ENCODE peak calls at places on chromosome 3, in eight cellular contexts. S is HCT116, A is MM.1S, V is OCI-LY7, H is GM23248, W is neural progenitor cell, Q is hepatocyte, M is SK-N-SH. N is an unnamed sample.

GRCh38 chr3:62723171-62723570 is 152.0 kb downstream of the CADPS start:
- DNase-seq in A (no peak), V (peak), S (no peak), M (peak), W (no peak), H (no peak), Q (no peak), N (no peak)

GRCh38 chr3:194265505-194265892 is 85.6 kb downstream of the CPN2 start:
- DNase-seq in H (peak), A (peak), Q (no peak), M (peak), W (peak), S (no peak), V (no peak), N (no peak)

GRCh38 chr3:69463546-69463945 is 77.7 kb upstream of the FRMD4B start:
- DNase-seq in M (no peak), W (no peak), A (no peak), V (no peak), H (no peak), S (no peak), Q (no peak), N (no peak)

GRCh38 chr3:59486468-59486964 is 436.7 kb upstream of the CFAP20DC start:
- DNase-seq in V (no peak), W (no peak), A (no peak), S (no peak), Q (no peak), M (no peak), H (no peak), N (no peak)

GRCh38 chr3:53045784-53046170 is at the start of gene SFMBT1:
- DNase-seq in A (peak), M (peak), V (peak), W (peak), S (no peak), H (peak), Q (peak), N (peak)

GRCh38 chr3:120147072-120147871 is 53.0 kb upstream of the GSK3B start:
- DNase-seq in H (no peak), V (peak), S (no peak), Q (peak), A (peak), M (no peak), W (peak), N (peak)

GRCh38 chr3:42595682-42596081 is 4.8 kb upstream of the NKTR start:
- DNase-seq in W (no peak), M (no peak), A (no peak), V (no peak), S (no peak), Q (no peak), H (no peak), N (no peak)

GRCh38 chr3:34009480-34009844 is 211.0 kb downstream of the PDCD6IP start:
- DNase-seq in M (no peak), S (no peak), V (no peak), H (no peak), Q (peak), A (no peak), W (peak), N (no peak)

GRCh38 chr3:161163297-161163696 is 57.8 kb upstream of the NMD3 start:
- DNase-seq in A (peak), Q (peak), S (peak), V (no peak), M (no peak), W (no peak), H (peak), N (peak)

GRCh38 chr3:108947855-108948254 is 5.8 kb downstream of the GUCA1C start:
- DNase-seq in W (no peak), M (no peak), S (no peak), H (no peak), Q (no peak), V (no peak), A (no peak), N (no peak)

GRCh38 chr3:138051946-138052802 is 42.2 kb downstream of the CLDN18 start:
- DNase-seq in M (peak), A (peak), V (peak), S (peak), H (peak), Q (peak), W (peak), N (peak)

GRCh38 chr3:32937331-32937730 is 14.1 kb upstream of the CCR4 start:
- DNase-seq in M (no peak), W (no peak), S (no peak), H (no peak), V (no peak), Q (no peak), A (no peak), N (no peak)

DNA sequence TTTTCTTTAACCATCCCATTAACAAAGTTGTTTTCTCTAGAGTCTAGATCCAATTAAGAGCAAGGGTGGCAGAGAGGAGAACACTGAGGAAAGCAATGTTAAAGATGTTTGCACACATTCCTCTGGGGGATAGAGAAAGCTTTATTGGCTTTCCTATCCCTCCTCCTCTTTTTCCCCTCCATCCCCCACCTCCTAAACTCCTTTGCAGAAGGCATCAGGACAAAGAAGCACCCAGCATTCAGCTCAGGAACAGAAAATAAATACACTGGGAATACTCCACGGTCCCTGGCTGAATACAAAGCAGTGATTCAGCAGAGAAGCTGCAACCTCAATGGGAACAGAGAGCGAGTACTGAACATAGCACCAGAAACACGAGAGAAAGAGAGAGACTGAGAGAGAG is 21.9 kb downstream of the LSAMP start:
- DNase-seq in V (no peak), H (peak), M (no peak), S (no peak), W (peak), A (no peak), Q (no peak), N (peak)
- TF ChIP-seq EZH2phosphoT487 in V (no peak), H (no peak), M (no peak), S (no peak), W (no peak), A (no peak), Q (no peak), N (no peak)

GRCh38 chr3:61631108-61631769 is 69.9 kb downstream of the PTPRG start:
- DNase-seq in W (no peak), S (no peak), A (peak), V (peak), M (no peak), Q (no peak), H (no peak), N (no peak)

GRCh38 chr3:61629442-61629841 is 68.1 kb downstream of the PTPRG start:
- DNase-seq in W (no peak), S (no peak), M (no peak), A (no peak), V (no peak), H (no peak), Q (no peak), N (no peak)

GRCh38 chr3:61628636-61629035 is 67.3 kb downstream of the PTPRG start:
- DNase-seq in W (no peak), M (no peak), A (no peak), V (no peak), S (no peak), Q (no peak), H (peak), N (no peak)

GRCh38 chr3:61634678-61635077 is 73.3 kb downstream of the PTPRG start:
- DNase-seq in S (no peak), M (no peak), V (no peak), H (no peak), W (no peak), A (no peak), Q (no peak), N (no peak)

DNA sequence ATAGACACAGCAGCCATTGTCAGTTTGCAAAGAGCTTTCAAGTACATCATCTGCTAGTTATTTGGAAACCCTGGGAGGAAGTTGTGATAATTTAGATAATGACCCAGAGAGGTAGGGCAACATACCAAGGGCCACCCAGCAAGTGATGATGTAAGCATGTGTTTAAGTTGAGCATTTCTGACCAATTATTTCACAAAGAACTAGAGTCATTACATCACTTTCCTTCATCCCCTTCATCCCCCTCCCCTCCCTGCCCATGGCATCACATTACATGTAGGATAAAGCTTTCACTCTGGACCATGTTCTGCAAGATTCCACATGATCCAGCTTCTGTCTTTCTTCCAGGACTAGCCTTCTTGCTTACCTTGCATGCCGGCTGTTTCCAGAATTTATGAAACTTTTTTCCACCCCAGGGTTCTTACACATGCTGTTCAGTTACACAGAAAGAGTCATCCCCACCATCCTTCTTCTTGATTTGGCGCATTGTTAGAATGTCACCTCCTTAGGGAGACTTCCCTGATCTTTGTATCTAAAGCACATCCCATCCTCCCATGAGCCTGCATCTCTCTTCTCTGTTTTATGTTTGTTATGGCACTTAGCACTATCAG is 71.3 kb downstream of the PTPRG start:
- DNase-seq in M (no peak), H (no peak), A (no peak), S (no peak), V (no peak), W (no peak), Q (no peak), N (no peak)
- TF ChIP-seq EZH2phosphoT487 in M (no peak), H (no peak), A (no peak), S (no peak), V (no peak), W (no peak), Q (no peak), N (no peak)

GRCh38 chr3:72753495-72753894 is 94.8 kb downstream of the SHQ1 start:
- DNase-seq in H (no peak), S (no peak), W (no peak), V (no peak), M (no peak), Q (peak), A (no peak), N (no peak)
- TF ChIP-seq EZH2phosphoT487 in H (no peak), S (no peak), W (no peak), V (no peak), M (no peak), Q (no peak), A (no peak), N (no peak)

GRCh38 chr3:126959921-126960603 is 22.9 kb upstream of the PLXNA1 start:
- DNase-seq in M (peak), Q (peak), H (peak), V (no peak), A (no peak), S (no peak), W (peak), N (peak)
- TF ChIP-seq EZH2phosphoT487 in M (no peak), Q (no peak), H (no peak), V (no peak), A (no peak), S (no peak), W (no peak), N (no peak)

DNA sequence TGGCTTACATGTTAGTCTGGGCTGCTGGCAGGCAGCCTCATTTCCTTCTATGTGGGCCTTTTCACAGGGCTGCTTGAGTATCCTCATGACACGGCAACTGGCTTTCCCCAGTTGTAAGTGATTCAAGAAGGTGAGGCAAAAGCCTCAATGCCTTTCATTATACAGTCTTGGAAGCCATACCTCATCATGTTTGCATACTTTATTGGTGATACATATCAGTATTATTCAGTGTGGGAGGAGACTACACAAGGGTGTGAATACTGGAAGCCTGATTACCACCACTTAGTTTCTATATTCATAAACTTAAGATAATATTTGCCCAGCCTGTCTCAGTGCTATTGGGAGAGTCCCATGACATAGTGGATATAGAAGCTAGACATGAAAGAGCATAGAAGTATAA is 346.8 kb downstream of the SOX2 start:
- DNase-seq in M (no peak), A (no peak), W (no peak), S (no peak), H (no peak), V (no peak), Q (no peak), N (no peak)
- TF ChIP-seq EZH2phosphoT487 in M (no peak), A (no peak), W (no peak), S (no peak), H (no peak), V (no peak), Q (no peak), N (no peak)

DNA sequence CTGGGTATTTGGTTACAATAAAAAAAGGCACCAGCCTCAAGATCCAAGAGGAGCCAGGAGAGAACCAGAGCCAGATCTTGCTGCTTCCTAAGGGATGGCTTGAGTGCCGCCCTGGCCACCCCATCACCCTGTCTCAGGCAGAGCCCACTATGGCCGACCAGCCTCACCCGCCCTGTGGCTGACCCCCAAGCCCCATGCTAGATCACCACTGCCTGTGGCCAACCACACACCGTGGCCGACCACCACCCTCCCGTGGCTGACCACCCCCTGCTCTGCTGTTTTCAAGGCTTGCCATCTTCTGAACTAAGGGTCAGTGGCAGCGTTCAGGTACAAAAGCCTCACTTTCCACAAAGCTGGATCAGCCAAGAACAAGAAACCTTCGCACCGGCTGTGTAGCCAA is 12.0 kb downstream of the CSPG5 start:
- DNase-seq in S (no peak), A (no peak), H (no peak), W (no peak), Q (no peak), M (no peak), V (no peak), N (no peak)
- TF ChIP-seq EZH2phosphoT487 in S (no peak), A (no peak), H (no peak), W (no peak), Q (no peak), M (no peak), V (no peak), N (no peak)

DNA sequence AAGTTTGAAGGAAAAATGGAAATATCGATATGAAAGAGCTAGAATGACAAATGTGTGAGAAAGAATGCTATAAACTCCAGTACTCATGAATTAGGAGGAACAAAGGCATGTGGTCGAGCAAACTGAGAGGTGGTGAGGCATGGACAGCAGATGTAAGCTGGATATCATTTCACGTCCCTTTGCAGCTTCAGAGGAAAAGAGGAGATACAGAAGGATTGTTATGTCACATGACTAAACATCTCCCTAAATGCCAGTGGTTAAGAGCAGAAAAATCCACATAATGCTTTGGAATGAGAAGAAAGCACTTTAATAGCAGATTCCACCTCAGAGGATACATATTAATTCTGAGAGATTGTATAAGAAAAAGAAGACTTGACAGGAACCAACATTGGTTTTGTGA is 248.7 kb downstream of the ZIC4 start:
- DNase-seq in W (no peak), H (peak), Q (no peak), A (no peak), M (no peak), S (no peak), V (no peak), N (no peak)
- TF ChIP-seq EZH2phosphoT487 in W (no peak), H (no peak), Q (no peak), A (no peak), M (no peak), S (no peak), V (no peak), N (no peak)